ENCODE peak calls at places on chromosomes 6 and 20, in eight cellular contexts. K is stimulated activated CD8-positive, alpha-beta memory T cell treated with anti-CD3 and anti-CD28 coated beads, Interleukin-7, amount 100 ng/mL, for 1 hour; V is EL; B is HuH-7; D is kidney tubule cell; Y is stimulated activated CD4-positive, alpha-beta T cell treated with anti-CD3 and anti-CD28 coated beads, Interleukin-4, amount 100 ng/mL, for 24 hours; R is ELF-1; W is left cardiac atrium. E is an unnamed sample.

GRCh38 chr20:35504751-35505150 is 24.7 kb downstream of the C20orf173 start:
- DNase-seq in K (no peak), V (no peak), B (no peak), D (no peak), Y (no peak), R (no peak), W (no peak), E (no peak)

GRCh38 chr20:50636601-50637539 is 54.5 kb downstream of the RIPOR3 start:
- DNase-seq in K (no peak), V (no peak), B (no peak), D (peak; percentile 36), Y (no peak), R (peak; percentile 44), W (no peak), E (no peak)

GRCh38 chr20:31926493-31926892 is 25.4 kb downstream of the PDRG1 start:
- DNase-seq in K (no peak), V (no peak), B (no peak), D (no peak), Y (no peak), R (no peak), W (no peak), E (no peak)

GRCh38 chr6:155861821-155862220 is 406.2 kb upstream of the NOX3 start:
- DNase-seq in K (no peak), V (no peak), B (no peak), D (no peak), Y (no peak), R (no peak), W (no peak), E (no peak)

GRCh38 chr6:129248976-129249375 is 366.0 kb downstream of the LAMA2 start:
- DNase-seq in K (no peak), V (no peak), B (no peak), D (peak; percentile 4), Y (no peak), R (no peak), W (no peak), E (no peak)

GRCh38 chr6:96420294-96420693 is 101.3 kb upstream of the UFL1 start:
- DNase-seq in K (no peak), V (no peak), B (no peak), D (no peak), Y (no peak), R (peak; percentile 37), W (no peak), E (no peak)

GRCh38 chr6:118918326-118918725 is 16.6 kb downstream of the MCM9 start:
- DNase-seq in K (no peak), V (no peak), B (no peak), D (no peak), Y (no peak), R (no peak), W (no peak), E (no peak)

GRCh38 chr20:58788896-58789295 is 61.8 kb downstream of the GNAS-AS1 start:
- DNase-seq in K (no peak), V (no peak), B (no peak), D (no peak), Y (no peak), R (no peak), W (no peak), E (no peak)

GRCh38 chr6:160427312-160428068 is 79.3 kb downstream of the SLC22A3 start:
- DNase-seq in K (no peak), V (no peak), B (no peak), D (peak; percentile 21), Y (no peak), R (no peak), W (no peak), E (no peak)

GRCh38 chr6:128410584-128410983 is 109.8 kb downstream of the PTPRK start:
- DNase-seq in K (no peak), V (peak; percentile 16), B (no peak), D (no peak), Y (no peak), R (no peak), W (no peak), E (no peak)

GRCh38 chr6:142838821-142839685 is 105.9 kb downstream of the HIVEP2 start:
- DNase-seq in K (no peak), V (peak; percentile 51), B (no peak), D (peak; percentile 93), Y (no peak), R (no peak), W (no peak), E (no peak)

GRCh38 chr20:31594558-31595379 is 10.3 kb upstream of the ID1 start:
- DNase-seq in K (no peak), V (no peak), B (no peak), D (no peak), Y (no peak), R (peak; percentile 82), W (peak; percentile 77), E (no peak)

GRCh38 chr20:25453035-25453810 is 45.8 kb downstream of the GINS1 start:
- DNase-seq in K (no peak), V (peak; percentile 49), B (peak; percentile 12), D (peak; percentile 89), Y (no peak), R (peak; percentile 39), W (no peak), E (no peak)

GRCh38 chr6:56637640-56638039 is 5.0 kb downstream of the DST start:
- DNase-seq in K (no peak), V (peak; percentile 78), B (no peak), D (peak; percentile 78), Y (no peak), R (no peak), W (no peak), E (no peak)

GRCh38 chr6:42821846-42822245 is 40.0 kb downstream of the BICRAL start:
- DNase-seq in K (no peak), V (no peak), B (no peak), D (no peak), Y (no peak), R (no peak), W (no peak), E (no peak)

GRCh38 chr6:83870649-83871048 is 11.2 kb downstream of the CYB5R4 start:
- DNase-seq in K (no peak), V (no peak), B (no peak), D (no peak), Y (no peak), R (no peak), W (no peak), E (no peak)

GRCh38 chr6:52834481-52834880 is 6.1 kb downstream of the GSTA5 start:
- DNase-seq in K (no peak), V (peak; percentile 74), B (no peak), D (peak; percentile 6), Y (no peak), R (no peak), W (no peak), E (no peak)

GRCh38 chr6:54255881-54256280 is 52.4 kb upstream of the TINAG start:
- DNase-seq in K (no peak), V (no peak), B (no peak), D (no peak), Y (no peak), R (no peak), W (no peak), E (no peak)

GRCh38 chr6:20693466-20694063 is 159.3 kb downstream of the CDKAL1 start:
- DNase-seq in K (no peak), V (peak; percentile 49), B (no peak), D (peak; percentile 85), Y (no peak), R (no peak), W (no peak), E (no peak)

GRCh38 chr6:105645958-105646357 is 243.1 kb upstream of the PREP start:
- DNase-seq in K (no peak), V (no peak), B (no peak), D (no peak), Y (no peak), R (no peak), W (no peak), E (no peak)

GRCh38 chr6:23013776-23014175 is 444.4 kb downstream of the HDGFL1 start:
- DNase-seq in K (no peak), V (no peak), B (no peak), D (no peak), Y (no peak), R (peak; percentile 10), W (no peak), E (no peak)

GRCh38 chr6:131379951-131380350 is 193.1 kb upstream of the ARG1 start:
- DNase-seq in K (no peak), V (peak; percentile 72), B (no peak), D (peak; percentile 35), Y (no peak), R (no peak), W (no peak), E (no peak)

GRCh38 chr20:22583773-22584629 is at the start of gene FOXA2:
- DNase-seq in K (no peak), V (no peak), B (peak; percentile 94), D (peak; percentile 29), Y (no peak), R (peak; percentile 57), W (no peak), E (no peak)

GRCh38 chr20:3486850-3487249 is 16.0 kb downstream of the ATRN start:
- DNase-seq in K (no peak), V (no peak), B (no peak), D (no peak), Y (no peak), R (no peak), W (no peak), E (no peak)

GRCh38 chr6:52909531-52909930 is at the start of gene GSTA3:
- DNase-seq in K (no peak), V (no peak), B (no peak), D (no peak), Y (no peak), R (peak; percentile 22), W (no peak), E (no peak)

GRCh38 chr6:4025681-4026080 is 53.3 kb downstream of the FAM217A start:
- DNase-seq in K (no peak), V (no peak), B (no peak), D (no peak), Y (no peak), R (no peak), W (no peak), E (no peak)

GRCh38 chr20:1663917-1664316 is 6.3 kb upstream of the SIRPG start:
- DNase-seq in K (no peak), V (peak; percentile 14), B (no peak), D (peak; percentile 9), Y (no peak), R (no peak), W (no peak), E (no peak)

E was measured in naive thymus-derived CD8-positive, alpha-beta T cell.